ENCODE peak calls at places on chromosomes 13 and 19, in ten cellular contexts. One of them, this sample, is unnamed. For H3K4me1, the result is how much of the 10 kb centered on the place peaks cover.

GRCh38 chr19:16373079-16373478 is 48.5 kb downstream of the KLF2 start:
- DNase-seq in astrocyte: no peak
- DNase-seq in colonic mucosa: no peak
- DNase-seq in uterus: no peak
- DNase-seq in cardiac muscle cell: no peak
- DNase-seq in lower lobe of right lung: no peak
- DNase-seq in fibroblast of lung: no peak
- DNase-seq in body of pancreas: no peak
- DNase-seq in sigmoid colon: no peak
- DNase-seq in CD8-positive, alpha-beta T cell: no peak
- DNase-seq in this sample: no peak

GRCh38 chr19:47013041-47013517 is 6.6 kb upstream of the NPAS1 start:
- DNase-seq in uterus: peak
- DNase-seq in cardiac muscle cell: peak
- DNase-seq in sigmoid colon: peak
- DNase-seq in fibroblast of lung: peak
- DNase-seq in lower lobe of right lung: peak
- DNase-seq in colonic mucosa: peak
- DNase-seq in astrocyte: peak
- DNase-seq in body of pancreas: peak
- DNase-seq in CD8-positive, alpha-beta T cell: peak
- DNase-seq in this sample: peak

GRCh38 chr19:38634757-38635482 is 12.5 kb upstream of the ACTN4 start:
- DNase-seq in fibroblast of lung: peak
- DNase-seq in sigmoid colon: peak
- DNase-seq in lower lobe of right lung: peak
- DNase-seq in uterus: peak
- DNase-seq in colonic mucosa: peak
- DNase-seq in body of pancreas: peak
- DNase-seq in cardiac muscle cell: peak
- DNase-seq in astrocyte: no peak
- DNase-seq in CD8-positive, alpha-beta T cell: peak
- DNase-seq in this sample: peak

GRCh38 chr19:13843104-13843921 is 33.6 kb upstream of the NANOS3 start:
- DNase-seq in uterus: peak
- DNase-seq in sigmoid colon: peak
- DNase-seq in body of pancreas: peak
- DNase-seq in fibroblast of lung: no peak
- DNase-seq in lower lobe of right lung: no peak
- DNase-seq in colonic mucosa: peak
- DNase-seq in astrocyte: no peak
- DNase-seq in CD8-positive, alpha-beta T cell: no peak
- DNase-seq in cardiac muscle cell: peak
- DNase-seq in this sample: peak

GRCh38 chr13:40539954-40540706 is 126.3 kb downstream of the FOXO1 start:
- DNase-seq in uterus: no peak
- DNase-seq in fibroblast of lung: peak
- DNase-seq in sigmoid colon: no peak
- DNase-seq in astrocyte: peak
- DNase-seq in colonic mucosa: no peak
- DNase-seq in body of pancreas: no peak
- DNase-seq in lower lobe of right lung: no peak
- DNase-seq in CD8-positive, alpha-beta T cell: no peak
- DNase-seq in cardiac muscle cell: peak
- DNase-seq in this sample: no peak

GRCh38 chr13:43307921-43308433 is 284.6 kb downstream of the DNAJC15 start:
- DNase-seq in cardiac muscle cell: peak
- DNase-seq in CD8-positive, alpha-beta T cell: no peak
- DNase-seq in colonic mucosa: peak
- DNase-seq in sigmoid colon: peak
- DNase-seq in uterus: peak
- DNase-seq in fibroblast of lung: peak
- DNase-seq in lower lobe of right lung: peak
- DNase-seq in body of pancreas: peak
- DNase-seq in astrocyte: peak
- DNase-seq in this sample: peak

GRCh38 chr19:4866595-4867424 is 657 bp downstream of the PLIN3 start:
- DNase-seq in lower lobe of right lung: peak
- DNase-seq in cardiac muscle cell: peak
- DNase-seq in astrocyte: no peak
- DNase-seq in fibroblast of lung: peak
- DNase-seq in CD8-positive, alpha-beta T cell: peak
- DNase-seq in sigmoid colon: peak
- DNase-seq in uterus: peak
- DNase-seq in colonic mucosa: peak
- DNase-seq in body of pancreas: peak
- DNase-seq in this sample: peak

GRCh38 chr13:78660130-78660857 is 1.3 kb upstream of the OBI1 start:
- DNase-seq in astrocyte: no peak
- DNase-seq in body of pancreas: peak
- DNase-seq in cardiac muscle cell: peak
- DNase-seq in sigmoid colon: no peak
- DNase-seq in uterus: no peak
- DNase-seq in CD8-positive, alpha-beta T cell: peak
- DNase-seq in colonic mucosa: no peak
- DNase-seq in fibroblast of lung: peak
- DNase-seq in lower lobe of right lung: no peak
- DNase-seq in this sample: no peak

GRCh38 chr19:18648971-18649310 is 12.1 kb downstream of the KLHL26 start:
- DNase-seq in astrocyte: no peak
- DNase-seq in colonic mucosa: no peak
- DNase-seq in body of pancreas: no peak
- DNase-seq in sigmoid colon: no peak
- DNase-seq in uterus: no peak
- DNase-seq in fibroblast of lung: no peak
- DNase-seq in lower lobe of right lung: no peak
- DNase-seq in CD8-positive, alpha-beta T cell: no peak
- DNase-seq in cardiac muscle cell: peak
- DNase-seq in this sample: no peak

GRCh38 chr19:18647807-18648206 is 11.0 kb downstream of the KLHL26 start:
- DNase-seq in sigmoid colon: no peak
- DNase-seq in fibroblast of lung: no peak
- DNase-seq in lower lobe of right lung: no peak
- DNase-seq in CD8-positive, alpha-beta T cell: no peak
- DNase-seq in uterus: no peak
- DNase-seq in cardiac muscle cell: no peak
- DNase-seq in astrocyte: no peak
- DNase-seq in body of pancreas: no peak
- DNase-seq in colonic mucosa: no peak
- DNase-seq in this sample: no peak

GRCh38 chr19:18650048-18650435 is 13.2 kb downstream of the KLHL26 start:
- DNase-seq in uterus: peak
- DNase-seq in fibroblast of lung: peak
- DNase-seq in colonic mucosa: peak
- DNase-seq in lower lobe of right lung: no peak
- DNase-seq in CD8-positive, alpha-beta T cell: no peak
- DNase-seq in cardiac muscle cell: peak
- DNase-seq in body of pancreas: peak
- DNase-seq in sigmoid colon: peak
- DNase-seq in astrocyte: no peak
- DNase-seq in this sample: no peak

GRCh38 chr19:18650468-18651001 is 13.7 kb downstream of the KLHL26 start:
- DNase-seq in cardiac muscle cell: peak
- DNase-seq in lower lobe of right lung: no peak
- DNase-seq in colonic mucosa: peak
- DNase-seq in sigmoid colon: peak
- DNase-seq in fibroblast of lung: peak
- DNase-seq in body of pancreas: peak
- DNase-seq in astrocyte: peak
- DNase-seq in CD8-positive, alpha-beta T cell: no peak
- DNase-seq in uterus: peak
- DNase-seq in this sample: no peak

DNA sequence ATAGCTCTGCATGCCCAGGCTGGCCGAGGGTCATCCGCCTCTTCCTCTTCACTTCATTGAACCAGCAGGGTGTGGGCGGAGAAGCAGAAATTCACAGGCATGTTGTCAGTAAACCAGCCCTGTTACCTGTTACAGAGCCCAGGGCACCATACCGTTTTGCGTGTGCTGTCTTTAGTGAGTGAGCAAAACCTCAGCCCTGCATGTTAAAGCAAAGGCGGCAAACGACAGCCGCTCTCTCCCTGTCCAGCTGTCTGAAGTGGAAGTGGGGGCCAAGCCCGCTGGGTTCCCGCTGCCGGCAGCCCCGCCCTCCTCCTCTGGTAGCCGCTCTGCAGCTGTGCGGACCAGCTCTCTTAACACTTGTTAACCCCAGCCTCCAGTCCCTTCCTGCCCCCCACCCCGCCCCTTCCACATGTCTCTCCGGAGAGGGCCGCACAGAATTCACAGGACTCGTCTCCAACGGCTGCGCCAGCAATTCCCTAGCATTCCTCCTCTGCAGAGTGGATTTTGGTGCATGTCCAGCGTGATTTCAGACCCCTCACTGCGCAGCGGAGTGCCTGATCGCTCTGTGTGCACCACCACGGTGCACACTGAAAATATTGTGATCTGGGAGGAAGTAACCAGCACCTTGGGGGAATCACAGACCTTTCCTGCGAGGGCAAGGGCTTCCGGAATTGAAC is 12.7 kb downstream of the KLHL26 start:
- DNase-seq in fibroblast of lung: peak
- DNase-seq in uterus: peak
- DNase-seq in colonic mucosa: peak
- DNase-seq in lower lobe of right lung: peak
- DNase-seq in CD8-positive, alpha-beta T cell: no peak
- DNase-seq in sigmoid colon: peak
- DNase-seq in body of pancreas: peak
- DNase-seq in astrocyte: peak
- DNase-seq in cardiac muscle cell: peak
- DNase-seq in this sample: no peak
- H3K27ac ChIP-seq in fibroblast of lung: peak
- H3K27ac ChIP-seq in uterus: peak
- H3K27ac ChIP-seq in colonic mucosa: peak
- H3K27ac ChIP-seq in lower lobe of right lung: peak
- H3K27ac ChIP-seq in CD8-positive, alpha-beta T cell: no peak
- H3K27ac ChIP-seq in sigmoid colon: peak
- H3K27ac ChIP-seq in body of pancreas: peak
- H3K27ac ChIP-seq in astrocyte: peak
- H3K27ac ChIP-seq in cardiac muscle cell: peak
- H3K27ac ChIP-seq in this sample: peak

GRCh38 chr19:1108291-1109031 is 4.7 kb downstream of the GPX4 start:
- DNase-seq in lower lobe of right lung: no peak
- DNase-seq in fibroblast of lung: no peak
- DNase-seq in CD8-positive, alpha-beta T cell: no peak
- DNase-seq in body of pancreas: no peak
- DNase-seq in astrocyte: no peak
- DNase-seq in uterus: no peak
- DNase-seq in sigmoid colon: no peak
- DNase-seq in cardiac muscle cell: no peak
- DNase-seq in colonic mucosa: no peak
- DNase-seq in this sample: no peak

GRCh38 chr19:1105873-1106840 is 2.4 kb downstream of the GPX4 start:
- DNase-seq in lower lobe of right lung: no peak
- DNase-seq in cardiac muscle cell: no peak
- DNase-seq in CD8-positive, alpha-beta T cell: no peak
- DNase-seq in body of pancreas: no peak
- DNase-seq in colonic mucosa: peak
- DNase-seq in astrocyte: no peak
- DNase-seq in uterus: no peak
- DNase-seq in sigmoid colon: no peak
- DNase-seq in fibroblast of lung: no peak
- DNase-seq in this sample: no peak

GRCh38 chr19:1107655-1108261 is 4.0 kb downstream of the GPX4 start:
- DNase-seq in colonic mucosa: no peak
- DNase-seq in fibroblast of lung: no peak
- DNase-seq in lower lobe of right lung: no peak
- DNase-seq in CD8-positive, alpha-beta T cell: no peak
- DNase-seq in body of pancreas: no peak
- DNase-seq in astrocyte: no peak
- DNase-seq in sigmoid colon: no peak
- DNase-seq in cardiac muscle cell: no peak
- DNase-seq in uterus: no peak
- DNase-seq in this sample: no peak

GRCh38 chr19:1105217-1105872 is 1.6 kb downstream of the GPX4 start:
- DNase-seq in body of pancreas: no peak
- DNase-seq in uterus: no peak
- DNase-seq in cardiac muscle cell: peak
- DNase-seq in CD8-positive, alpha-beta T cell: no peak
- DNase-seq in lower lobe of right lung: no peak
- DNase-seq in astrocyte: no peak
- DNase-seq in fibroblast of lung: no peak
- DNase-seq in sigmoid colon: no peak
- DNase-seq in colonic mucosa: peak
- DNase-seq in this sample: no peak

DNA sequence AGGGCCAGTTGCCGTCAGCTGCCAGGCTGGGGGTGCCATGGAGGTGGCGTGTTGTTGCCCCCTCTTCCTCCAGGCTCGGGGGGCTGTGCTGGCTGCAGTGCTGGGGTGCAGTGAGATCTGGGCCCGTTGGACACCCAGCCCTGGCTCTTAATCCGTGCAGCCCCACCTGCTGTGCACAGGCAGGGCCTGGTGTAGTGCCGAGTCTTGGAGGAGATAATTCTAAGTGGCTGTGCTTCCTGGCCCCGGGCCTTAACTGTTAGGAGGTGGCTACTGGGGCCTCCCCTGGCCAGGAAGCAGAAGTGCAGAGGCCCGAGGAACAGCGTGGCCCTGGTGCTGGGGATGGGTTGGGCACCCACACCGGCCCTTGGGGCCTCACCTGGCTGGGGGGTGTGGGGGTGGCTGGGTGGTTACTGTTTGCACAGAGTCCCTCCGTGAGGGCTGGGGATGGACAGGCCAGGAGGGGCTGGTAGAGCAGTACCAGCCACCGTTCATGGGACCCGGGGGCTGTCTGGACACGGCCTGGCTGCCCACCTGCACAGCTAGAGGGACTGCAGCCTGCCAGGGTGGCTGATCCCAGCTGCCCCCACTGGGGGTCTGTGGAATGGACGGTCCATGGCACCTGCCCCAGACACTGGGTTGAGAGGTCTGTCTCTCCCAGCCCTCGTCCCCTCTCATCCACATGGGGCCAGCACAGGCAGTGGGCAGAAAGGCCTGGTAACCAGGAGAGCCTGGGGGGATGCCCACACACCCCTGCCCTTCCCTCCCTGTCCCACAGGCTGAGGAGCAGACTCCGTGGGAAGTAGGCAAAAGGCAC is 3.3 kb downstream of the GPX4 start:
- DNase-seq in sigmoid colon: no peak
- DNase-seq in CD8-positive, alpha-beta T cell: no peak
- DNase-seq in uterus: no peak
- DNase-seq in fibroblast of lung: peak
- DNase-seq in body of pancreas: no peak
- DNase-seq in cardiac muscle cell: peak
- DNase-seq in astrocyte: peak
- DNase-seq in colonic mucosa: peak
- DNase-seq in lower lobe of right lung: no peak
- DNase-seq in this sample: no peak
- TF ChIP-seq CTCF in sigmoid colon: no peak
- TF ChIP-seq CTCF in CD8-positive, alpha-beta T cell: no peak
- TF ChIP-seq CTCF in uterus: no peak
- TF ChIP-seq CTCF in fibroblast of lung: peak
- TF ChIP-seq CTCF in body of pancreas: no peak
- TF ChIP-seq CTCF in cardiac muscle cell: peak
- TF ChIP-seq CTCF in astrocyte: no peak
- TF ChIP-seq CTCF in colonic mucosa: no peak
- TF ChIP-seq CTCF in lower lobe of right lung: no peak
- TF ChIP-seq CTCF in this sample: no peak

GRCh38 chr19:54369082-54369691 is 4.5 kb upstream of the LAIR1 start:
- DNase-seq in sigmoid colon: no peak
- DNase-seq in CD8-positive, alpha-beta T cell: no peak
- DNase-seq in colonic mucosa: no peak
- DNase-seq in lower lobe of right lung: no peak
- DNase-seq in astrocyte: no peak
- DNase-seq in uterus: no peak
- DNase-seq in body of pancreas: no peak
- DNase-seq in cardiac muscle cell: no peak
- DNase-seq in fibroblast of lung: no peak
- DNase-seq in this sample: no peak
- H3K4me1 ChIP-seq in sigmoid colon: under half
- H3K4me1 ChIP-seq in CD8-positive, alpha-beta T cell: half or more
- H3K4me1 ChIP-seq in colonic mucosa: under half
- H3K4me1 ChIP-seq in lower lobe of right lung: under half
- H3K4me1 ChIP-seq in astrocyte: under half
- H3K4me1 ChIP-seq in uterus: under half
- H3K4me1 ChIP-seq in body of pancreas: under half
- H3K4me1 ChIP-seq in cardiac muscle cell: under half
- H3K4me1 ChIP-seq in fibroblast of lung: under half
- H3K4me1 ChIP-seq in this sample: under half

GRCh38 chr19:58456111-58456510 is 4.7 kb downstream of the ZNF324B start:
- DNase-seq in body of pancreas: no peak
- DNase-seq in sigmoid colon: no peak
- DNase-seq in lower lobe of right lung: no peak
- DNase-seq in astrocyte: no peak
- DNase-seq in uterus: no peak
- DNase-seq in fibroblast of lung: no peak
- DNase-seq in cardiac muscle cell: no peak
- DNase-seq in colonic mucosa: no peak
- DNase-seq in CD8-positive, alpha-beta T cell: no peak
- DNase-seq in this sample: no peak

GRCh38 chr19:58455306-58455705 is 3.9 kb downstream of the ZNF324B start:
- DNase-seq in lower lobe of right lung: no peak
- DNase-seq in sigmoid colon: no peak
- DNase-seq in fibroblast of lung: no peak
- DNase-seq in uterus: no peak
- DNase-seq in astrocyte: no peak
- DNase-seq in colonic mucosa: no peak
- DNase-seq in body of pancreas: no peak
- DNase-seq in CD8-positive, alpha-beta T cell: no peak
- DNase-seq in cardiac muscle cell: no peak
- DNase-seq in this sample: no peak

GRCh38 chr19:58451358-58452101 is at the start of gene ZNF324B:
- DNase-seq in cardiac muscle cell: peak
- DNase-seq in lower lobe of right lung: peak
- DNase-seq in colonic mucosa: peak
- DNase-seq in CD8-positive, alpha-beta T cell: peak
- DNase-seq in fibroblast of lung: peak
- DNase-seq in astrocyte: peak
- DNase-seq in body of pancreas: peak
- DNase-seq in uterus: peak
- DNase-seq in sigmoid colon: peak
- DNase-seq in this sample: peak

GRCh38 chr19:58453743-58454142 is 2.3 kb downstream of the ZNF324B start:
- DNase-seq in sigmoid colon: no peak
- DNase-seq in astrocyte: no peak
- DNase-seq in fibroblast of lung: no peak
- DNase-seq in colonic mucosa: no peak
- DNase-seq in lower lobe of right lung: no peak
- DNase-seq in cardiac muscle cell: no peak
- DNase-seq in body of pancreas: no peak
- DNase-seq in CD8-positive, alpha-beta T cell: no peak
- DNase-seq in uterus: no peak
- DNase-seq in this sample: no peak

GRCh38 chr19:58450836-58451357 is 525 bp upstream of the ZNF324B start:
- DNase-seq in cardiac muscle cell: no peak
- DNase-seq in colonic mucosa: peak
- DNase-seq in astrocyte: no peak
- DNase-seq in uterus: no peak
- DNase-seq in CD8-positive, alpha-beta T cell: no peak
- DNase-seq in body of pancreas: peak
- DNase-seq in lower lobe of right lung: no peak
- DNase-seq in fibroblast of lung: no peak
- DNase-seq in sigmoid colon: no peak
- DNase-seq in this sample: no peak
- H3K27ac ChIP-seq in cardiac muscle cell: no peak
- H3K27ac ChIP-seq in colonic mucosa: no peak
- H3K27ac ChIP-seq in astrocyte: no peak
- H3K27ac ChIP-seq in uterus: no peak
- H3K27ac ChIP-seq in CD8-positive, alpha-beta T cell: no peak
- H3K27ac ChIP-seq in body of pancreas: peak
- H3K27ac ChIP-seq in lower lobe of right lung: peak
- H3K27ac ChIP-seq in fibroblast of lung: no peak
- H3K27ac ChIP-seq in sigmoid colon: peak
- H3K27ac ChIP-seq in this sample: peak